ENCODE peak calls at places on chromosomes 12 and 14, in six cellular contexts. T is heart left ventricle, G is suprapubic skin, Y is right lobe of liver, R is stomach, A is breast epithelium. O is an unnamed sample.

GRCh38 chr12:26240329-26240815 is 45.0 kb downstream of the SSPN start:
- DNase-seq in T (no peak), G (no peak), Y (no peak), R (no peak), A (no peak), O (no peak)

GRCh38 chr12:46470039-46470627 is 97.6 kb upstream of the SLC38A2 start:
- DNase-seq in T (no peak), G (no peak), Y (no peak), R (no peak), A (no peak), O (no peak)

GRCh38 chr12:116878567-116879508 is 2.4 kb downstream of the HRK start:
- DNase-seq in T (peak; percentile 11), G (no peak), Y (no peak), R (no peak), A (no peak), O (no peak)

GRCh38 chr14:68719634-68720384 is 73.1 kb downstream of the ZFP36L1 start:
- DNase-seq in T (no peak), G (no peak), Y (no peak), R (no peak), A (no peak), O (no peak)

GRCh38 chr14:87199371-87199770 is 793.6 kb downstream of the GALC start:
- DNase-seq in T (no peak), G (no peak), Y (no peak), R (no peak), A (no peak), O (no peak)

GRCh38 chr12:91984571-91984970 is 161.1 kb downstream of the BTG1 start:
- DNase-seq in T (no peak), G (no peak), Y (no peak), R (no peak), A (no peak), O (no peak)

GRCh38 chr14:102063092-102063807 is 23.6 kb downstream of the HSP90AA1 start:
- DNase-seq in T (peak; percentile 83), G (peak; percentile 95), Y (peak; percentile 88), R (peak; percentile 90), A (peak; percentile 93), O (peak; percentile 92)

GRCh38 chr14:45156067-45156466 is 20.3 kb downstream of the FANCM start:
- DNase-seq in T (no peak), G (no peak), Y (no peak), R (no peak), A (no peak), O (no peak)

GRCh38 chr12:64679487-64679983 is 69.2 kb downstream of the RASSF3 start:
- DNase-seq in T (peak; percentile 60), G (peak; percentile 87), Y (peak; percentile 58), R (peak; percentile 71), A (peak; percentile 93), O (peak; percentile 50)

GRCh38 chr12:43094886-43095285 is 457.1 kb downstream of the ADAMTS20 start:
- DNase-seq in T (no peak), G (no peak), Y (no peak), R (no peak), A (no peak), O (no peak)

GRCh38 chr12:85253823-85254222 is 26.2 kb upstream of the ALX1 start:
- DNase-seq in T (no peak), G (no peak), Y (no peak), R (no peak), A (no peak), O (no peak)

GRCh38 chr12:25723921-25724491 is 170.9 kb upstream of the LMNTD1 start:
- DNase-seq in T (no peak), G (no peak), Y (no peak), R (no peak), A (no peak), O (no peak)

GRCh38 chr12:106044773-106045172 is 94.0 kb downstream of the NUAK1 start:
- DNase-seq in T (no peak), G (no peak), Y (no peak), R (no peak), A (no peak), O (no peak)

GRCh38 chr12:98002887-98003493 is 512.4 kb upstream of the TMPO start:
- DNase-seq in T (no peak), G (no peak), Y (no peak), R (peak; percentile 33), A (peak; percentile 30), O (peak; percentile 39)

GRCh38 chr12:115639667-115640012 is 637.9 kb downstream of the MED13L start:
- DNase-seq in T (no peak), G (no peak), Y (no peak), R (no peak), A (no peak), O (no peak)

GRCh38 chr12:26032719-26033241 is 74.3 kb downstream of the RASSF8 start:
- DNase-seq in T (no peak), G (no peak), Y (no peak), R (no peak), A (no peak), O (no peak)

GRCh38 chr12:54437243-54437642 is 18.2 kb upstream of the ITGA5 start:
- DNase-seq in T (no peak), G (no peak), Y (no peak), R (no peak), A (no peak), O (no peak)

GRCh38 chr14:54366726-54367707 is 29.8 kb upstream of the CDKN3 start:
- DNase-seq in T (no peak), G (no peak), Y (peak; percentile 38), R (peak; percentile 42), A (peak; percentile 17), O (no peak)

GRCh38 chr12:32264995-32265394 is 134.4 kb upstream of the FGD4 start:
- DNase-seq in T (no peak), G (no peak), Y (no peak), R (no peak), A (no peak), O (no peak)

GRCh38 chr14:68255697-68256178 is 436.2 kb downstream of the RAD51B start:
- DNase-seq in T (no peak), G (no peak), Y (no peak), R (no peak), A (no peak), O (no peak)

GRCh38 chr14:62179367-62180018 is 417.3 kb downstream of the SNAPC1 start:
- DNase-seq in T (peak; percentile 17), G (no peak), Y (peak; percentile 32), R (peak; percentile 54), A (peak; percentile 35), O (peak; percentile 79)

GRCh38 chr14:70822706-70823185 is 13.4 kb upstream of the MAP3K9 start:
- DNase-seq in T (peak; percentile 27), G (no peak), Y (peak; percentile 28), R (peak; percentile 41), A (no peak), O (peak; percentile 30)

GRCh38 chr12:115619889-115620288 is 657.6 kb downstream of the MED13L start:
- DNase-seq in T (no peak), G (no peak), Y (no peak), R (no peak), A (no peak), O (no peak)

GRCh38 chr12:103114296-103115055 is 157.0 kb downstream of the ASCL1 start:
- DNase-seq in T (no peak), G (no peak), Y (peak; percentile 21), R (no peak), A (no peak), O (no peak)

GRCh38 chr12:11917501-11917900 is 153.2 kb upstream of the BCL2L14 start:
- DNase-seq in T (no peak), G (no peak), Y (no peak), R (no peak), A (no peak), O (no peak)

GRCh38 chr14:51511265-51511664 is 140.4 kb upstream of the FRMD6 start:
- DNase-seq in T (no peak), G (no peak), Y (no peak), R (no peak), A (no peak), O (no peak)

DNA sequence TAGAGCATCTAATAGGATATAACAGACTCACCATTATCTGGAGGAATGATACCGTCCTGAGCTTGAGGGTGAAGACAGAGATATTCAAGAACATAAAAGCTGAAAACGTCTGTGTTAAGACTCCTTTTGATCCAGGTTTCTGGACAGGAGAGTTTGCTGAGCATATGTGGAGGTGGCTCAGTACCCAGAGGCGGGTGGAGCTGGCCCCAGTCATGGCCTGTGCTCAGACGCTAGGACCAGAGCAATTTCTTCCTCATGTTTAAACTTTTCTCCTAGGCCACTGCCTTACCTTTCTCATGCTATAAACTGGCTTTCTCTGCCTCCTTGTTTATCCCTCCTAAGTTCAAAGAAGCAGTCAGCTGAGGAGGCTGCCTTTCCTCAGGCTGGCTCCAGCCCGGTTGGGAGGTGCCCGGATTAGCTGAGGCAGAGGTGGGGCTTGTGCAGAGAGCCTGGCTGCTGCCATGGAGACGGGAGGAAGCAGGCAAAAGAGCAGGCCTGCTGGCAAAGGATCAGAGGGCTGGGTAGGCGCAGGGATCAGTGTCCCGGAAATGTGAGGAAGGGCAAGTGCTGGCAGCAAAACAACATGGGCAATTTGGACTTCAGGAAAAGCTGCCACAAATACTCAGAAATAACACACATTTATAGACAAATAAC is 13.7 kb downstream of the COA8 start:
- DNase-seq in T (peak; percentile 91), G (peak; percentile 93), Y (peak; percentile 94), R (peak; percentile 96), A (peak; percentile 91), O (peak; percentile 65)
- H3K27ac ChIP-seq in T (peak overlapping the region; percentile 58), G (peak overlapping the region; percentile 77), Y (peak overlapping the region; percentile 37), R (peak overlapping the region; percentile 78), A (peak overlapping the region; percentile 90), O (peak overlapping the region; percentile 38)

GRCh38 chr12:68449196-68449595 is 117.0 kb upstream of the MDM1 start:
- DNase-seq in T (no peak), G (no peak), Y (no peak), R (no peak), A (no peak), O (no peak)
- H3K4me1 ChIP-seq in T (peaks cover 27% of the 10 kb centered on the region), G (peaks cover 24% of the 10 kb centered on the region), Y (no peaks in the 10 kb centered on the region), R (peaks cover 21% of the 10 kb centered on the region), A (peaks cover 6% of the 10 kb centered on the region), O (no peaks in the 10 kb centered on the region)

GRCh38 chr14:103806805-103807204 is 40.6 kb downstream of the PPP1R13B start:
- DNase-seq in T (no peak), G (no peak), Y (no peak), R (no peak), A (no peak), O (no peak)

GRCh38 chr14:103802353-103802752 is 45.0 kb downstream of the PPP1R13B start:
- DNase-seq in T (no peak), G (no peak), Y (no peak), R (no peak), A (no peak), O (no peak)

GRCh38 chr14:103805708-103806107 is 41.7 kb downstream of the PPP1R13B start:
- DNase-seq in T (no peak), G (no peak), Y (no peak), R (no peak), A (no peak), O (no peak)

GRCh38 chr14:103803661-103804060 is 43.7 kb downstream of the PPP1R13B start:
- DNase-seq in T (no peak), G (no peak), Y (no peak), R (no peak), A (no peak), O (no peak)

GRCh38 chr14:103801459-103801858 is 45.9 kb downstream of the PPP1R13B start:
- DNase-seq in T (no peak), G (no peak), Y (no peak), R (no peak), A (no peak), O (no peak)
- TF ChIP-seq POLR2A in T (no peak), G (no peak), Y (no peak), R (no peak), A (no peak), O (no peak)

GRCh38 chr12:124539084-124540041 is 28.0 kb downstream of the NCOR2 start:
- DNase-seq in T (no peak), G (no peak), Y (no peak), R (no peak), A (no peak), O (no peak)
- H3K27ac ChIP-seq in T (no peak overlapping the region), G (no peak overlapping the region), Y (no peak overlapping the region), R (peak overlapping the region; percentile 66), A (peak overlapping the region; percentile 84), O (no peak overlapping the region)